ENCODE peak calls at places on chromosomes 1 and 21, in four cellular contexts. One of them, this sample, is unnamed.

GRCh38 chr1:43836267-43836951 is 97.2 kb upstream of the ARTN start:
- DNase-seq in GM06990: peak
- DNase-seq in keratinocyte: peak
- DNase-seq in IMR-90: no peak
- DNase-seq in this sample: no peak

GRCh38 chr1:175197536-175197935 is 5.0 kb upstream of the KIAA0040 start:
- DNase-seq in GM06990: no peak
- DNase-seq in keratinocyte: peak
- DNase-seq in IMR-90: no peak
- DNase-seq in this sample: no peak

GRCh38 chr1:8641317-8641997 is 176.0 kb downstream of the RERE start:
- DNase-seq in GM06990: no peak
- DNase-seq in keratinocyte: no peak
- DNase-seq in IMR-90: no peak
- DNase-seq in this sample: no peak

GRCh38 chr1:81549588-81550127 is 251.1 kb upstream of the ADGRL2 start:
- DNase-seq in GM06990: no peak
- DNase-seq in keratinocyte: no peak
- DNase-seq in IMR-90: peak
- DNase-seq in this sample: no peak

GRCh38 chr1:84298336-84298687 is 3.2 kb upstream of the SAMD13 start:
- DNase-seq in GM06990: peak
- DNase-seq in keratinocyte: no peak
- DNase-seq in IMR-90: peak
- DNase-seq in this sample: no peak

GRCh38 chr1:178088651-178089050 is 5.3 kb upstream of the RASAL2 start:
- DNase-seq in GM06990: no peak
- DNase-seq in keratinocyte: no peak
- DNase-seq in IMR-90: no peak
- DNase-seq in this sample: no peak

GRCh38 chr1:209674957-209675566 is at the start of gene G0S2:
- DNase-seq in GM06990: peak
- DNase-seq in keratinocyte: no peak
- DNase-seq in IMR-90: peak
- DNase-seq in this sample: no peak

GRCh38 chr1:214021321-214021720 is 33.5 kb downstream of the PROX1 start:
- DNase-seq in GM06990: no peak
- DNase-seq in keratinocyte: no peak
- DNase-seq in IMR-90: no peak
- DNase-seq in this sample: no peak

GRCh38 chr1:62395291-62395690 is 41.6 kb upstream of the USP1 start:
- DNase-seq in GM06990: no peak
- DNase-seq in keratinocyte: no peak
- DNase-seq in IMR-90: no peak
- DNase-seq in this sample: no peak

GRCh38 chr21:38170705-38171682 is 85.8 kb upstream of the KCNJ15 start:
- DNase-seq in GM06990: no peak
- DNase-seq in keratinocyte: no peak
- DNase-seq in IMR-90: peak
- DNase-seq in this sample: no peak
- TF ChIP-seq CTCF in GM06990: no peak
- TF ChIP-seq CTCF in keratinocyte: no peak
- TF ChIP-seq CTCF in IMR-90: peak
- TF ChIP-seq CTCF in this sample: no peak

GRCh38 chr1:155030243-155030795 is 3.3 kb downstream of the DCST2 start:
- DNase-seq in GM06990: no peak
- DNase-seq in keratinocyte: no peak
- DNase-seq in IMR-90: no peak
- DNase-seq in this sample: no peak

GRCh38 chr1:155033524-155033923 is at the start of the genes DCST1 and DCST2:
- DNase-seq in GM06990: no peak
- DNase-seq in keratinocyte: no peak
- DNase-seq in IMR-90: no peak
- DNase-seq in this sample: no peak

GRCh38 chr1:155030899-155031298 is 2.7 kb downstream of the DCST2 start:
- DNase-seq in GM06990: no peak
- DNase-seq in keratinocyte: no peak
- DNase-seq in IMR-90: no peak
- DNase-seq in this sample: no peak

GRCh38 chr1:155034318-155035208 is 939 bp downstream of the DCST1 start:
- DNase-seq in GM06990: no peak
- DNase-seq in keratinocyte: no peak
- DNase-seq in IMR-90: no peak
- DNase-seq in this sample: no peak

DNA sequence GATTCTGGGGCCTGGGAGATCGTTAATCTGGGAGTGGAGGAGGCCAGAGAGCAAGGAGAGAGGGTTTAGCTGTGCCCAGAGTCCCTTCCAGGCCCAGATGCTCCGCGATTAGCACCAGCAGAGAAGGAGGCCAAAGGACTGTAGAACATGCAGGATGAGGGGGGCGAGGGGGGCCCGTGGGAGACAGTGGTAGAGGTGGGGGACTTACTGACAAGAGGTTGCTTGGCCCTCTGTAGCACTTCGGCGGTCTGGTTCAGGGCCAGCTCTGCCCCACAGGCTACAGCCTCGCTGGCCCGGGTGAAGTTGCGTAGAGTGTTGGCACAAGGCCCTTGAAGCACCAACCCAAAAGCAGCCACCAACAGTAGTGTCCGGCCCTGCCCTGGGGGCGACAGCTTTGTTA is 695 bp downstream of the DCST2 start:
- DNase-seq in GM06990: no peak
- DNase-seq in keratinocyte: no peak
- DNase-seq in IMR-90: no peak
- DNase-seq in this sample: no peak
- H3K4me3 ChIP-seq in GM06990: no peak
- H3K4me3 ChIP-seq in keratinocyte: no peak
- H3K4me3 ChIP-seq in IMR-90: no peak
- H3K4me3 ChIP-seq in this sample: no peak

DNA sequence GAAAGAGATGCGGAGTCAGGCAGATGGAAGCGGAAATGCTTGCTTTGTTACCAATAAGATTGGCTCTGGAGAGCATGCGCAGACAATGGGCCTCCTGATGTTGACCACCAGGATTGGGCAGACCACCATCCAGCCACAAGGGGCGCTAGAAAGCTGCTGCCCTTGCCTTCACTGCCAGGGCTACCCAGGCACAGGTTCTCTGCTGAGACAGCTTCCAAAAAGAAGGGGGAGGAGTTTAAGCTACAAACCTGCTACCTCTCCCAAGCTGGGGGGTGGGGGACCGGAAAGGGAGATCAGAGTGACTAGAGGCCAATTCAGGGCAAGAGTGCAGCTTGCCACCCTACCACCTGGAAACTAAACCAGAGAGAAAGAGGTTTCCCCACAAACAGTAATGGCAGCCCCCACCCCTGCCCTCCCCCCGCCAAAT is 369.7 kb downstream of the RRAGC start:
- DNase-seq in GM06990: no peak
- DNase-seq in keratinocyte: no peak
- DNase-seq in IMR-90: peak
- DNase-seq in this sample: no peak
- TF ChIP-seq CTCF in GM06990: peak
- TF ChIP-seq CTCF in keratinocyte: peak
- TF ChIP-seq CTCF in IMR-90: peak
- TF ChIP-seq CTCF in this sample: peak

DNA sequence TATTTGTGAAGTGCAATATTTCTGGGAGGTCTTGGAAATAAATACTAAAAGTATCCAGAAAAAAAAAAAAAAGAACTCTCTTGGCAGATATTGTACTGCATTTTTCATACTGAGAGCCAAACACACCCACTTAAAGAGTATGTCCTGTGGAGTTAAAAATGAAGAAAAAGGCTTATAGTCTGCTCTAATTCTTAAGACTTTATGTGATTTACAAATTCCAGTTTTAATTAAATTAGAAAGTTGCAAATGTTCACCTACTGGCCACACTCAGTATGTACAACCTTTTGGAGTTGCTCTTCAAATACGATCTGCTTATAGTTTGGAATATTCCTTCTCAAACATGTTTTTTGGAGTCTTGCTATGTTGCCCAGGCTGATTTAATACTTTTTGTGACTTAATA is 107.6 kb downstream of the LEPR start:
- DNase-seq in GM06990: no peak
- DNase-seq in keratinocyte: no peak
- DNase-seq in IMR-90: no peak
- DNase-seq in this sample: no peak
- H3K4me3 ChIP-seq in GM06990: no peak
- H3K4me3 ChIP-seq in keratinocyte: no peak
- H3K4me3 ChIP-seq in IMR-90: no peak
- H3K4me3 ChIP-seq in this sample: no peak

DNA sequence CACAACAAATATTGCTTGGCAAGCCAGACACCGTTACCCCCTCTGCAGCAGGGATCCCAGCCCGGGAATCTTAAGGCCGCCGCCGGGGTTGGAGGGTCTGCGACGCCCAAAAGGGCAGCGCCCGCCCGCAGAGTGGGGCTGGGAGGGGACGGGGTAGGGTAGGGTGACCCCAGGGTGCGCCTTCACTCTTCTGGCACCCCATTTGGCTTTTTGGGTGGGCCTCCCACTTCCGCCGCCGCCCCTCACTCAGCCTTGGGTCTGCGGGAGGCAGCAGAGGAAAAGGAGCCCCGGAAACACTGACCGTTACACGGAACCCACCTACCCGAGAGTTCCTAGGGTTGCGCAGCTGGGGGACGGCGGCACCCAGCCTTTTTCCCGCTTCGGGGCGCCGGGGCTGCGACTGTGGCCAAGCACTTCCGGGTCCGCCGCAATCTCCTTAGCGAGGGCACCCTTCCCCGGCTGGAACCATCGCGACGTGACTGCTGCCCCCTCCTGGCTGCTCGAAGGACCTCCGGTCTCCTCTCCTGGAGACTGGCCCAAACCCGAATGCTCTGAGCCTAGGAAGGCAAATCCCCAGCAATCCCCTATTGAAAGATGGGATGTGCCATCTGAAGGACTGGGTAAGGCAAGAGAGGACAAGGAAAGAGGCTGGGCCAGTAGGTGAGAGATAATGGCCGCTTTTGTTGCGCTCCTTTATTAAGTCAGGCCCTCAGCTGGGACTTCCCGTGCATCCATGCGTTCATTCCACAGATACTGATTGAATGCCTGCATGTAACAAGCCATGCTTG is at the start of gene PIGC:
- DNase-seq in GM06990: peak
- DNase-seq in keratinocyte: no peak
- DNase-seq in IMR-90: peak
- DNase-seq in this sample: no peak
- TF ChIP-seq CTCF in GM06990: peak
- TF ChIP-seq CTCF in keratinocyte: peak
- TF ChIP-seq CTCF in IMR-90: peak
- TF ChIP-seq CTCF in this sample: peak

GRCh38 chr1:226739696-226740065 is 599 bp upstream of the ITPKB start:
- DNase-seq in GM06990: no peak
- DNase-seq in keratinocyte: no peak
- DNase-seq in IMR-90: no peak
- DNase-seq in this sample: no peak
- H3K4me3 ChIP-seq in GM06990: peak
- H3K4me3 ChIP-seq in keratinocyte: no peak
- H3K4me3 ChIP-seq in IMR-90: no peak
- H3K4me3 ChIP-seq in this sample: no peak

GRCh38 chr21:20970691-20971090 is 27.5 kb upstream of the NCAM2 start:
- DNase-seq in GM06990: no peak
- DNase-seq in keratinocyte: no peak
- DNase-seq in IMR-90: no peak
- DNase-seq in this sample: no peak
- TF ChIP-seq CTCF in GM06990: no peak
- TF ChIP-seq CTCF in keratinocyte: no peak
- TF ChIP-seq CTCF in IMR-90: no peak
- TF ChIP-seq CTCF in this sample: no peak

GRCh38 chr1:216596298-216596947 is 126.8 kb downstream of the ESRRG start:
- DNase-seq in GM06990: no peak
- DNase-seq in keratinocyte: no peak
- DNase-seq in IMR-90: peak
- DNase-seq in this sample: no peak
- H3K4me3 ChIP-seq in GM06990: no peak
- H3K4me3 ChIP-seq in keratinocyte: no peak
- H3K4me3 ChIP-seq in IMR-90: no peak
- H3K4me3 ChIP-seq in this sample: no peak

This sample was measured in AG04449.